ENCODE peak calls at places on chromosomes 13 and 19, in eight cellular contexts. Z, Q, B, Y, O, T, U and K are unnamed samples.

GRCh38 chr13:37345869-37346268 is 240.4 kb upstream of the CSNK1A1L start:
- DNase-seq in Z (no peak), Q (no peak), B (no peak), Y (no peak), O (no peak), T (no peak), U (peak; percentile 7), K (no peak)

GRCh38 chr19:41377977-41378707 is 1.8 kb downstream of the TMEM91 start:
- DNase-seq in Z (no peak), Q (no peak), B (peak; percentile 71), Y (no peak), O (no peak), T (no peak), U (peak; percentile 80), K (no peak)

GRCh38 chr13:40350283-40350992 is 316.0 kb downstream of the FOXO1 start:
- DNase-seq in Z (peak; percentile 64), Q (no peak), B (no peak), Y (no peak), O (no peak), T (no peak), U (no peak), K (no peak)

GRCh38 chr19:58409010-58409790 is 751 bp downstream of the ZNF584 start:
- DNase-seq in Z (peak; percentile 35), Q (no peak), B (no peak), Y (peak; percentile 62), O (peak; percentile 25), T (no peak), U (no peak), K (no peak)

GRCh38 chr13:104450006-104450405 is 1383.8 kb upstream of the SLC10A2 start:
- DNase-seq in Z (no peak), Q (no peak), B (no peak), Y (no peak), O (no peak), T (no peak), U (no peak), K (no peak)

GRCh38 chr19:39310558-39311311 is 9.9 kb downstream of the LRFN1 start:
- DNase-seq in Z (peak; percentile 31), Q (no peak), B (peak; percentile 17), Y (no peak), O (no peak), T (no peak), U (peak; percentile 78), K (no peak)

GRCh38 chr19:42292963-42293362 is 9.0 kb upstream of the PRR19 start:
- DNase-seq in Z (no peak), Q (no peak), B (no peak), Y (no peak), O (no peak), T (no peak), U (no peak), K (no peak)

GRCh38 chr13:75790198-75790970 is 154.3 kb downstream of the LMO7 start:
- DNase-seq in Z (no peak), Q (no peak), B (no peak), Y (no peak), O (no peak), T (no peak), U (no peak), K (no peak)

GRCh38 chr13:50116430-50116973 is 101.3 kb downstream of the KCNRG start:
- DNase-seq in Z (no peak), Q (no peak), B (no peak), Y (no peak), O (no peak), T (no peak), U (no peak), K (no peak)

GRCh38 chr19:6067975-6068374 is 42.3 kb downstream of the RFX2 start:
- DNase-seq in Z (no peak), Q (no peak), B (no peak), Y (peak; percentile 60), O (no peak), T (peak; percentile 26), U (no peak), K (no peak)

GRCh38 chr13:90717451-90717936 is 630.0 kb upstream of the MIR17HG start:
- DNase-seq in Z (peak; percentile 93), Q (peak; percentile 82), B (no peak), Y (no peak), O (no peak), T (no peak), U (peak; percentile 51), K (peak; percentile 40)

GRCh38 chr19:17160908-17161307 is 54.2 kb upstream of the USE1 start:
- DNase-seq in Z (no peak), Q (no peak), B (no peak), Y (no peak), O (no peak), T (peak; percentile 52), U (no peak), K (no peak)

GRCh38 chr13:50679321-50679720 is 164.2 kb downstream of the DLEU7 start:
- DNase-seq in Z (peak; percentile 57), Q (no peak), B (no peak), Y (no peak), O (no peak), T (no peak), U (no peak), K (peak; percentile 14)

GRCh38 chr19:50510700-50511068 is 307 bp downstream of the JOSD2 start:
- DNase-seq in Z (peak; percentile 18), Q (no peak), B (no peak), Y (no peak), O (no peak), T (no peak), U (peak; percentile 92), K (no peak)

GRCh38 chr19:39203372-39204341 is at the start of gene SYCN:
- DNase-seq in Z (no peak), Q (no peak), B (no peak), Y (no peak), O (no peak), T (no peak), U (no peak), K (no peak)

GRCh38 chr19:15402411-15403150 is 16.2 kb downstream of the AKAP8L start:
- DNase-seq in Z (no peak), Q (no peak), B (no peak), Y (peak; percentile 54), O (no peak), T (peak; percentile 38), U (no peak), K (no peak)
- H3K36me3 ChIP-seq in Z (peaks cover 29% of the 10 kb centered on the region), Q (peaks cover 3% of the 10 kb centered on the region), B (no peaks in the 10 kb centered on the region), Y (peaks cover 59% of the 10 kb centered on the region), O (peaks cover 53% of the 10 kb centered on the region), T (no peaks in the 10 kb centered on the region), U (peaks cover 10% of the 10 kb centered on the region), K (peaks cover 52% of the 10 kb centered on the region)

GRCh38 chr19:2173388-2173787 is 9.7 kb downstream of the DOT1L start:
- DNase-seq in Z (no peak), Q (no peak), B (no peak), Y (no peak), O (no peak), T (no peak), U (no peak), K (no peak)

GRCh38 chr19:2170219-2170618 is 6.5 kb downstream of the DOT1L start:
- DNase-seq in Z (no peak), Q (no peak), B (no peak), Y (no peak), O (no peak), T (no peak), U (no peak), K (no peak)

GRCh38 chr19:2173841-2174577 is 10.3 kb downstream of the DOT1L start:
- DNase-seq in Z (no peak), Q (no peak), B (no peak), Y (no peak), O (no peak), T (no peak), U (no peak), K (no peak)

GRCh38 chr19:2170987-2171348 is 7.2 kb downstream of the DOT1L start:
- DNase-seq in Z (no peak), Q (no peak), B (no peak), Y (no peak), O (no peak), T (no peak), U (peak; percentile 16), K (no peak)

DNA sequence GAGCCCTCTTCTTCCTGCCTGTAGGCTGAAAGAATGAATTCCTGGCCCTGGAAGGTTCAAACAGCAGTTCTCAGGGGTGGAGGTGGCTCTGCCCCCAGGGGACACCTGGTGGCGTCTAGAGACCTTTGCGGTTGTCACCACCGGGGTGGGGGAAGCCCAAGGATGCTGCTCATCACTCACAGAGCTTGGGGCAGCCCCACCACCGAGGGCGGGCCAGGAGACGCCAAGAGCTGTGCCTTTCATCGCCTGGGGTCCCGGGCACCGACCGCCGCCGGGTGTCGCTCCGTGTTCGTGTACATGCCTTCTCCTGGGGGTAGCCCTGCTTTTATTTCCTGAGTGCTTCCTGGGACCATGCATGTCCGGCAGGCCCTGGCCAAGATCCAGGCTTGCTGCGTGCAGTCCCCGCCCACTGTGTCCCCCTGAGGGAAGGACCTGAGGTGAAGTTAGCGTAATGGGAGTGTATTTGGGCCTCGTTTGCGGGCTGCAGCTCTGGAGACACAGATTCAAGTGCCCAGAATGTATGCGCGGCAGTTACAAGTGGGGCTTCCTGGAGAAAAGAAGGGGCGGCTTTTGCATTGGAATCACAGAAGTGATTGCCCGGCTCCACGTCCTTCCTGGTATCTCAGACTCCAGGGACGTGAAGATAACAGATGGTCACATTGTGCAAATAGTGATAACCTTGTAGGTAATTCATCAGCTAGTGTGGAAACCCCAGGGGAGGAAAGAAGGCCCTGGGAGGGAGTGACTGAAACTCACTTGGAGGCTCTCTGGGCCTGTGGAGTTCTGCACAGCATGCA is 7.8 kb downstream of the DOT1L start:
- DNase-seq in Z (peak; percentile 59), Q (no peak), B (no peak), Y (no peak), O (peak; percentile 30), T (peak; percentile 85), U (peak; percentile 81), K (no peak)
- H3K4me3 ChIP-seq in Z (no peak overlapping the region), Q (no peak overlapping the region), B (no peak overlapping the region), Y (no peak overlapping the region), O (no peak overlapping the region), T (no peak overlapping the region), U (no peak overlapping the region), K (no peak overlapping the region)

GRCh38 chr13:102645701-102646100 is 48.9 kb downstream of the TPP2 start:
- DNase-seq in Z (no peak), Q (no peak), B (no peak), Y (no peak), O (no peak), T (no peak), U (no peak), K (no peak)
- H3K36me3 ChIP-seq in Z (peaks cover 78% of the 10 kb centered on the region), Q (peaks cover 1% of the 10 kb centered on the region), B (no peaks in the 10 kb centered on the region), Y (peaks cover 30% of the 10 kb centered on the region), O (peaks cover 35% of the 10 kb centered on the region), T (peaks cover 3% of the 10 kb centered on the region), U (peaks cover 7% of the 10 kb centered on the region), K (peaks cover 15% of the 10 kb centered on the region)

GRCh38 chr19:54094601-54095000 is 6.0 kb downstream of the OSCAR start:
- DNase-seq in Z (no peak), Q (no peak), B (no peak), Y (no peak), O (no peak), T (no peak), U (no peak), K (no peak)

GRCh38 chr19:54100560-54100959 is at the start of gene OSCAR:
- DNase-seq in Z (peak; percentile 10), Q (no peak), B (peak; percentile 83), Y (no peak), O (no peak), T (peak; percentile 47), U (no peak), K (no peak)

GRCh38 chr19:54095136-54095858 is 5.3 kb downstream of the OSCAR start:
- DNase-seq in Z (no peak), Q (no peak), B (peak; percentile 71), Y (no peak), O (no peak), T (no peak), U (no peak), K (no peak)

GRCh38 chr19:54102421-54103169 is at the start of gene NDUFA3:
- DNase-seq in Z (peak; percentile 99), Q (peak; percentile 91), B (peak; percentile 100), Y (peak; percentile 99), O (peak; percentile 98), T (peak; percentile 99), U (peak; percentile 99), K (peak; percentile 97)

GRCh38 chr19:54096642-54097106 is 3.9 kb downstream of the OSCAR start:
- DNase-seq in Z (peak; percentile 60), Q (no peak), B (peak; percentile 80), Y (no peak), O (no peak), T (peak; percentile 53), U (peak; percentile 74), K (no peak)
- H3K4me3 ChIP-seq in Z (no peak overlapping the region), Q (peak overlapping the region; percentile 11), B (no peak overlapping the region), Y (no peak overlapping the region), O (no peak overlapping the region), T (no peak overlapping the region), U (peak overlapping the region; percentile 23), K (peak overlapping the region; percentile 41)